ENCODE peak calls at places on chromosomes 4 and X, in four cellular contexts. T is HL-60, X is GM12878, H is K562. F is an unnamed sample.

GRCh38 chr4:76459291-76459723 is 24.3 kb downstream of the SHROOM3 start:
- DNase-seq in T (no peak), X (no peak), H (peak), F (no peak)

GRCh38 chrX:73913580-73913979 is 350.6 kb downstream of the CHIC1 start:
- DNase-seq in T (no peak), X (no peak), H (no peak), F (no peak)

GRCh38 chr4:41839945-41840854 is 91.7 kb upstream of the PHOX2B start:
- DNase-seq in T (no peak), X (peak), H (no peak), F (no peak)

GRCh38 chr4:158015241-158015640 is 157.6 kb downstream of the GASK1B start:
- DNase-seq in T (no peak), X (no peak), H (no peak), F (no peak)

GRCh38 chr4:9709724-9710123 is 71.7 kb upstream of the DRD5 start:
- DNase-seq in T (no peak), X (no peak), H (no peak), F (no peak)

GRCh38 chr4:14744346-14744745 is 257.9 kb upstream of the CPEB2 start:
- DNase-seq in T (no peak), X (no peak), H (no peak), F (no peak)

GRCh38 chr4:92091335-92091734 is 212.4 kb upstream of the GRID2 start:
- DNase-seq in T (no peak), X (no peak), H (no peak), F (no peak)

GRCh38 chr4:54427826-54428225 is 198.7 kb downstream of the PDGFRA start:
- DNase-seq in T (no peak), X (no peak), H (no peak), F (no peak)

GRCh38 chrX:115266300-115266699 is 23.2 kb upstream of the LUZP4 start:
- DNase-seq in T (no peak), X (no peak), H (no peak), F (no peak)

GRCh38 chr4:80017125-80017854 is 55.7 kb downstream of the ANTXR2 start:
- DNase-seq in T (peak), X (no peak), H (no peak), F (no peak)

GRCh38 chr4:107130157-107130556 is 94.0 kb upstream of the DKK2 start:
- DNase-seq in T (no peak), X (no peak), H (no peak), F (no peak)

GRCh38 chrX:37476571-37477188 is 94.8 kb upstream of the LANCL3 start:
- DNase-seq in T (no peak), X (no peak), H (no peak), F (no peak)

GRCh38 chr4:93617596-93617995 is 211.0 kb upstream of the ATOH1 start:
- DNase-seq in T (no peak), X (no peak), H (no peak), F (no peak)

GRCh38 chrX:38154818-38155217 is 65.9 kb downstream of the SRPX start:
- DNase-seq in T (no peak), X (no peak), H (no peak), F (no peak)

GRCh38 chrX:139554991-139555675 is 24.6 kb downstream of the F9 start:
- DNase-seq in T (peak), X (no peak), H (no peak), F (no peak)

GRCh38 chr4:7967501-7968261 is 28.0 kb upstream of the AFAP1 start:
- DNase-seq in T (no peak), X (no peak), H (no peak), F (no peak)

GRCh38 chr4:113222006-113222405 is 172.6 kb downstream of the ANK2 start:
- DNase-seq in T (no peak), X (no peak), H (no peak), F (no peak)

GRCh38 chr4:7788687-7789425 is 150.8 kb downstream of the AFAP1 start:
- DNase-seq in T (no peak), X (no peak), H (no peak), F (no peak)

GRCh38 chr4:71583971-71584370 is 199.9 kb downstream of the GC start:
- DNase-seq in T (no peak), X (no peak), H (no peak), F (no peak)

GRCh38 chr4:77074961-77075855 is 581 bp downstream of the CCNI start:
- DNase-seq in T (peak), X (no peak), H (peak), F (peak)

GRCh38 chrX:103170216-103170615 is 44.7 kb upstream of the BEX4 start:
- DNase-seq in T (no peak), X (no peak), H (no peak), F (no peak)

GRCh38 chr4:22515888-22516541 is at the start of gene ADGRA3:
- DNase-seq in T (peak), X (no peak), H (peak), F (peak)

GRCh38 chr4:122854860-122855259 is 28.2 kb downstream of the FGF2 start:
- DNase-seq in T (no peak), X (no peak), H (no peak), F (no peak)

GRCh38 chrX:39133971-39134370 is 332.7 kb downstream of the MID1IP1 start:
- DNase-seq in T (peak), X (no peak), H (no peak), F (no peak)

GRCh38 chr4:8646296-8647093 is 53.9 kb downstream of the CPZ start:
- DNase-seq in T (no peak), X (no peak), H (no peak), F (no peak)

GRCh38 chr4:153064571-153064970 is 128.4 kb downstream of the FHDC1 start:
- DNase-seq in T (no peak), X (no peak), H (no peak), F (no peak)

GRCh38 chr4:37953620-37954325 is 6.4 kb upstream of the PTTG2 start:
- DNase-seq in T (no peak), X (no peak), H (peak), F (no peak)

GRCh38 chr4:12499693-12500092 is 984.4 kb downstream of the RAB28 start:
- DNase-seq in T (no peak), X (no peak), H (no peak), F (no peak)

GRCh38 chrX:123835661-123836371 is 24.0 kb upstream of the XIAP start:
- DNase-seq in T (no peak), X (no peak), H (no peak), F (no peak)

GRCh38 chr4:76090241-76090691 is 15.8 kb downstream of the ART3 start:
- DNase-seq in T (peak), X (no peak), H (peak), F (no peak)

GRCh38 chr4:81786063-81786763 is 314.5 kb upstream of the RASGEF1B start:
- DNase-seq in T (no peak), X (no peak), H (no peak), F (no peak)
- TF ChIP-seq SPI1 in T (no peak), X (no peak), H (no peak), F (no peak)

DNA sequence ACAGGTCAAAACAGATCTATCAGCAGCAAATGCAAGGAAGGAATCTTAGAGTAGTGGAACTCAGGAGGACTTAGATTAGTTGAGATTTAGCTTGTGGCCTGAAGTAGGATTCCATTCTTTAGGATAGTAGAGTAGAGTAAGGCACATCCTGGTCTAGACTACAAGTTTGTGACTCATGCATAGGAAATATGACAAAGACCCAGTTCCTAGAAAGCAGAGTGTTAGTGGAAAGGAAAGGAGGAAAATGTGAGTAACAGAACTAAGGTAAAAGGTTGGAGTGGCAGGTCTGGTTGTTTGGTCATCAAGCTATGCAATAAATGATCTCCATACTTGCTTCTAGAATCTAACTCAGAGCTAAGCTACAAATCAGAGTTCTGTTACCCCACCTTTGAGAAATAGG is 595.0 kb downstream of the ACTRT1 start:
- DNase-seq in T (no peak), X (no peak), H (no peak), F (no peak)
- TF ChIP-seq SPI1 in T (no peak), X (no peak), H (no peak), F (no peak)

GRCh38 chrX:133892337-133892736 is 93.1 kb downstream of the GPC3 start:
- DNase-seq in T (no peak), X (no peak), H (no peak), F (no peak)
- TF ChIP-seq SPI1 in T (no peak), X (no peak), H (no peak), F (no peak)

DNA sequence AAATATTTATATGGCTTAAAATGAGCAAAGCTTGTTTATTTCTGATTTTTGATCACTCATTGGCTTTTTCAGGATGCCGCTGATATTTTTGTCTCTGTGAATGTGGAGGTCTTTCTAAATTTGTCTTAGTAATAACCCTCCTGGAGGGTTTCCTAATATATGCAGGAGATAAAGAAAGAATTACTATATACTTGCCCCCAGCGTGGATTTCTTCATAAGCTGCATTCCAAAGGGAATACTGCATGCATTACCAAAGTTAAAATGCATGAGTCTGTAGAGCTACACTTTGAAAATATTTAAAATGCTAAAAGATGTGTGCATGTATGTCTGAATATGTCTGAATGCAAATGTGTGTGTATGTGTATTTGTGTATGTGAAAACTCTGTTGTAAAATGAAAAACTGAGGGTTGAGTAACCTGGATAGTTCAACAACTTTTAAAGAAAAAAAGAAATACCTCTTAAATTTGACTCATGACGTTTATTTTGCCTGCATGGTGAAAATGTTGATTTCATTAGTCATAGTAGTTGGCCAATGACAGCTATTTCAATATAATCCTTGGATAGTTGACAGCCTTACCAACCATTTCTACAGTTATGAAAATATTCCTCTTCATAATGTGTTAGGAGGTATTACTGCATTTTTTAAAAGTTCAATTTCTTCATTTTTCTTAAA is 113.2 kb upstream of the ZNF827 start:
- DNase-seq in T (no peak), X (no peak), H (no peak), F (no peak)
- TF ChIP-seq SPI1 in T (no peak), X (no peak), H (no peak), F (no peak)

GRCh38 chr4:87268401-87268800 is 48.0 kb upstream of the KLHL8 start:
- DNase-seq in T (no peak), X (no peak), H (no peak), F (no peak)

GRCh38 chr4:87270825-87271224 is 50.4 kb upstream of the KLHL8 start:
- DNase-seq in T (no peak), X (no peak), H (no peak), F (no peak)

GRCh38 chr4:87274327-87274726 is 48.4 kb downstream of the HSD17B13 start:
- DNase-seq in T (no peak), X (no peak), H (no peak), F (no peak)

GRCh38 chr4:87266986-87267385 is 46.6 kb upstream of the KLHL8 start:
- DNase-seq in T (no peak), X (no peak), H (no peak), F (no peak)

GRCh38 chr4:87270144-87270543 is 49.7 kb upstream of the KLHL8 start:
- DNase-seq in T (peak), X (no peak), H (peak), F (no peak)
- TF ChIP-seq SPI1 in T (no peak), X (no peak), H (no peak), F (no peak)

GRCh38 chr4:16016536-16016935 is 53.6 kb upstream of the FGFBP2 start:
- DNase-seq in T (no peak), X (no peak), H (no peak), F (no peak)
- TF ChIP-seq SPI1 in T (no peak), X (no peak), H (no peak), F (no peak)

GRCh38 chrX:134908235-134908834 is 82.5 kb upstream of the SMIM10 start:
- DNase-seq in T (peak), X (no peak), H (peak), F (no peak)
- TF ChIP-seq SPI1 in T (no peak), X (no peak), H (no peak), F (no peak)

GRCh38 chrX:150933945-150934350 is 35.5 kb upstream of the CD99L2 start:
- DNase-seq in T (no peak), X (no peak), H (no peak), F (no peak)

GRCh38 chrX:150935466-150935865 is 37.0 kb upstream of the CD99L2 start:
- DNase-seq in T (no peak), X (no peak), H (no peak), F (no peak)

GRCh38 chrX:150929058-150929457 is 30.6 kb upstream of the CD99L2 start:
- DNase-seq in T (no peak), X (no peak), H (no peak), F (no peak)

GRCh38 chrX:150936556-150936955 is 38.1 kb upstream of the CD99L2 start:
- DNase-seq in T (no peak), X (no peak), H (no peak), F (no peak)

DNA sequence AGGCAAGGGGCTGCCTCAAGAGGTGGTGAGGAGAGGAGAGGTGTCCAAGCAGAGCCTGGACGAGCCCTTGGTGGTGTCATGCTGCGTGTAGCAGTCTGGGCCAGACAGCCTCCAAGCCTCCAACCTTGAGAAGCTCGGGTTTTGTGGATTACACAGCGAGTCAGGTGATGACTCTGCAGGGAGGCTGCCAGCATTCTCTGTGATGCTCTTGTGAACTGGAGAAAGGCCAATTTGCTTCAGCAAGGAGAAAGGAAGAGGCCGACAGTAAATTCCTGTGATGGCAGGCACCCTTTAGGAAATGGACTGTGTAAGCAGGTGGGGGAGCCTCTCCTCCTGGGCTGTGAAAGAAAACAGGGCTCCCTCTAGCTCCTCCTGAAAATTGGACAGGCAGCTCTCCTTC is 36.0 kb upstream of the CD99L2 start:
- DNase-seq in T (no peak), X (no peak), H (no peak), F (no peak)
- TF ChIP-seq SPI1 in T (no peak), X (no peak), H (no peak), F (no peak)

DNA sequence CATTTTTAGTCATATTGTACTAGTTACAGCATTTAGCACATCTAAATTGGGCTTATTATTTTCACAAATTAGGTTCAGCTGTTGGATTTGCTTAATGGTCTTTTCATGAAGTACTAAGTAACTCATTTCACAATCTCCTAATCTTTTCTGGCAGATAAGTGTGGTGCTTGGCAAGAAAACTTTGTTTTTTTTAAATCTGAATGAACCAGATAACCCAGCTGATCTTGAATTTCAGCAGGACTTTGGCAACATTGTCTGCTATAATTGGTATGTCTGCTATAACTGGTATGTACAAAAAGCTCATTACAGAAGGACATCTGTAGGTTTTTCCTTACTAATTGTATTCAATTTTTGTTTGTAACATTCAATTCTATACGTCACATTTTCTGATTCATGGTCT is 22.7 kb downstream of the WDR19 start:
- DNase-seq in T (no peak), X (no peak), H (no peak), F (no peak)
- TF ChIP-seq SPI1 in T (no peak), X (no peak), H (no peak), F (no peak)

F was measured in GM12891.